ENCODE peak calls at places on chromosomes 11 and 22, in four cellular contexts. V, Y, M and Q are unnamed samples.

GRCh38 chr11:44138286-44138685 is 42.8 kb downstream of the EXT2 start:
- DNase-seq in V (no peak), Y (peak; percentile 69), M (no peak), Q (peak; percentile 34)

GRCh38 chr22:43643362-43643761 is 168.7 kb downstream of the EFCAB6 start:
- DNase-seq in V (no peak), Y (no peak), M (no peak), Q (no peak)

GRCh38 chr11:44600739-44601416 is 35.4 kb downstream of the CD82 start:
- DNase-seq in V (peak; percentile 56), Y (no peak), M (peak; percentile 19), Q (no peak)

GRCh38 chr22:31451709-31452571 is 37.7 kb downstream of the EIF4ENIF1 start:
- DNase-seq in V (no peak), Y (peak; percentile 59), M (peak; percentile 54), Q (peak; percentile 67)

GRCh38 chr22:44729391-44730012 is 22.9 kb upstream of the ARHGAP8 start:
- DNase-seq in V (peak; percentile 57), Y (peak; percentile 38), M (peak; percentile 71), Q (peak; percentile 66)

GRCh38 chr11:64186205-64187165 is 514 bp downstream of the STIP1 start:
- DNase-seq in V (no peak), Y (peak; percentile 39), M (no peak), Q (no peak)

GRCh38 chr11:77789061-77789730 is 31.3 kb downstream of the RSF1 start:
- DNase-seq in V (no peak), Y (no peak), M (no peak), Q (no peak)

GRCh38 chr11:31397239-31397834 is 27.7 kb downstream of the DNAJC24 start:
- DNase-seq in V (no peak), Y (peak; percentile 39), M (peak; percentile 13), Q (peak; percentile 38)

GRCh38 chr11:86097965-86098364 is 29.1 kb upstream of the PICALM start:
- DNase-seq in V (no peak), Y (no peak), M (no peak), Q (no peak)

GRCh38 chr11:46248270-46249102 is 29.0 kb upstream of the CREB3L1 start:
- DNase-seq in V (no peak), Y (peak; percentile 33), M (peak; percentile 96), Q (peak; percentile 98)

GRCh38 chr11:8040921-8041285 is 40.1 kb upstream of the TUB start:
- DNase-seq in V (no peak), Y (no peak), M (no peak), Q (no peak)

GRCh38 chr11:3220521-3221407 is 2.2 kb upstream of the MRGPRG start:
- DNase-seq in V (peak; percentile 13), Y (no peak), M (no peak), Q (no peak)

GRCh38 chr22:38819387-38819940 is 24.4 kb downstream of the NPTXR start:
- DNase-seq in V (no peak), Y (no peak), M (no peak), Q (no peak)

GRCh38 chr22:49370841-49371301 is 456.8 kb downstream of the BRD1 start:
- DNase-seq in V (no peak), Y (no peak), M (no peak), Q (no peak)

GRCh38 chr11:108235192-108235591 is 12.3 kb downstream of the ATM start:
- DNase-seq in V (no peak), Y (no peak), M (no peak), Q (no peak)

GRCh38 chr11:102151784-102152525 is 41.7 kb downstream of the YAP1 start:
- DNase-seq in V (no peak), Y (no peak), M (no peak), Q (no peak)
- H3K4me3 ChIP-seq in V (no peak overlapping the region), Y (no peak overlapping the region), M (no peak overlapping the region), Q (no peak overlapping the region)

GRCh38 chr11:132114185-132114584 is 743.8 kb downstream of the NTM start:
- DNase-seq in V (no peak), Y (peak; percentile 44), M (peak; percentile 44), Q (peak; percentile 21)
- TF ChIP-seq CTCF in V (peak; percentile 67), Y (peak; percentile 53), M (peak; percentile 56), Q (peak; percentile 28)

GRCh38 chr11:126548576-126549272 is 193.2 kb downstream of the ST3GAL4 start:
- DNase-seq in V (no peak), Y (no peak), M (no peak), Q (no peak)
- H3K4me3 ChIP-seq in V (no peak overlapping the region), Y (no peak overlapping the region), M (no peak overlapping the region), Q (no peak overlapping the region)

GRCh38 chr11:30192620-30193019 is 38.2 kb upstream of the FSHB start:
- DNase-seq in V (no peak), Y (no peak), M (no peak), Q (no peak)
- TF ChIP-seq CTCF in V (no peak), Y (no peak), M (no peak), Q (no peak)

GRCh38 chr11:118238947-118239346 is 13.2 kb downstream of the MPZL3 start:
- DNase-seq in V (no peak), Y (no peak), M (no peak), Q (no peak)
- H3K4me3 ChIP-seq in V (no peak overlapping the region), Y (no peak overlapping the region), M (no peak overlapping the region), Q (no peak overlapping the region)